ENCODE peak calls at places on chromosomes 4 and X, in five cellular contexts. C is coronary artery, Z is GM12865, Q is left lung, H is colonic mucosa. Y is an unnamed sample.

GRCh38 chrX:44785652-44786051 is 58.2 kb upstream of the DUSP21 start:
- DNase-seq in C (no peak), Z (no peak), Q (no peak), H (no peak), Y (peak)

GRCh38 chr4:118265312-118266144 is 87.3 kb downstream of the PRSS12 start:
- DNase-seq in C (no peak), Z (no peak), Q (peak), H (peak), Y (no peak)

GRCh38 chr4:119204898-119205297 is 7.6 kb upstream of the USP53 start:
- DNase-seq in C (no peak), Z (no peak), Q (no peak), H (no peak), Y (no peak)

GRCh38 chr4:1053080-1053661 is 41.7 kb downstream of the FGFRL1 start:
- DNase-seq in C (peak), Z (no peak), Q (no peak), H (no peak), Y (peak)

GRCh38 chr4:112145326-112145819 is at the start of gene FAM241A:
- DNase-seq in C (peak), Z (peak), Q (peak), H (peak), Y (peak)

GRCh38 chrX:73913580-73913979 is 350.6 kb downstream of the CHIC1 start:
- DNase-seq in C (no peak), Z (no peak), Q (no peak), H (no peak), Y (no peak)

GRCh38 chrX:45449982-45450381 is 249.3 kb upstream of the DIPK2B start:
- DNase-seq in C (no peak), Z (no peak), Q (no peak), H (no peak), Y (peak)

GRCh38 chr4:163335384-163335783 is 3.0 kb upstream of the NPY1R start:
- DNase-seq in C (no peak), Z (no peak), Q (no peak), H (no peak), Y (no peak)

GRCh38 chrX:107683124-107683895 is 55.0 kb downstream of the PRPS1 start:
- DNase-seq in C (no peak), Z (no peak), Q (no peak), H (no peak), Y (no peak)

GRCh38 chrX:76148753-76149152 is 24.1 kb upstream of the PBDC1 start:
- DNase-seq in C (no peak), Z (peak), Q (no peak), H (peak), Y (peak)

GRCh38 chr4:105895609-105896460 is 564 bp downstream of the NPNT start:
- DNase-seq in C (peak), Z (peak), Q (peak), H (peak), Y (peak)

GRCh38 chr4:184267206-184267608 is 49.5 kb upstream of the ENPP6 start:
- DNase-seq in C (no peak), Z (peak), Q (no peak), H (no peak), Y (no peak)

GRCh38 chrX:11664211-11664888 is 1.4 kb downstream of the ARHGAP6 start:
- DNase-seq in C (no peak), Z (peak), Q (no peak), H (no peak), Y (no peak)

GRCh38 chrX:45571453-45571852 is 370.8 kb upstream of the DIPK2B start:
- DNase-seq in C (no peak), Z (no peak), Q (no peak), H (no peak), Y (no peak)

GRCh38 chrX:46727445-46727844 is 31.5 kb downstream of the SLC9A7 start:
- DNase-seq in C (no peak), Z (no peak), Q (no peak), H (no peak), Y (no peak)

GRCh38 chr4:7073526-7074390 is 5.9 kb upstream of the GRPEL1 start:
- DNase-seq in C (no peak), Z (peak), Q (no peak), H (peak), Y (peak)

GRCh38 chrX:120791013-120791643 is 84.5 kb downstream of the CT47B1 start:
- DNase-seq in C (no peak), Z (peak), Q (peak), H (peak), Y (peak)

GRCh38 chr4:181427076-181427475 is 816.1 kb upstream of the TENM3 start:
- DNase-seq in C (no peak), Z (no peak), Q (no peak), H (no peak), Y (no peak)

GRCh38 chrX:147478899-147479298 is 432.8 kb upstream of the FMR1 start:
- DNase-seq in C (no peak), Z (no peak), Q (no peak), H (no peak), Y (no peak)

GRCh38 chr4:48403779-48404178 is 62.5 kb downstream of the SLAIN2 start:
- DNase-seq in C (no peak), Z (no peak), Q (no peak), H (no peak), Y (no peak)

GRCh38 chr4:125891597-125892258 is 577.0 kb downstream of the FAT4 start:
- DNase-seq in C (no peak), Z (no peak), Q (no peak), H (no peak), Y (no peak)

GRCh38 chr4:18041114-18041513 is 19.6 kb upstream of the LCORL start:
- DNase-seq in C (no peak), Z (no peak), Q (no peak), H (no peak), Y (no peak)

GRCh38 chr4:56301181-56302076 is 85.9 kb downstream of the AASDH start:
- DNase-seq in C (peak), Z (peak), Q (peak), H (peak), Y (peak)

GRCh38 chr4:72378901-72379300 is 190.1 kb downstream of the ADAMTS3 start:
- DNase-seq in C (no peak), Z (no peak), Q (no peak), H (no peak), Y (no peak)

GRCh38 chr4:104491396-104491821 is 3.3 kb downstream of the CXXC4 start:
- DNase-seq in C (no peak), Z (peak), Q (peak), H (peak), Y (no peak)

GRCh38 chr4:80153800-80154546 is 43.3 kb upstream of the PRDM8 start:
- DNase-seq in C (no peak), Z (no peak), Q (no peak), H (no peak), Y (peak)

GRCh38 chr4:182694551-182694950 is 222.6 kb downstream of the DCTD start:
- DNase-seq in C (no peak), Z (no peak), Q (no peak), H (no peak), Y (no peak)
- H3K4me3 ChIP-seq in C (no peak), Z (no peak), Q (no peak), H (no peak), Y (no peak)

GRCh38 chrX:115970718-115971117 is 199.8 kb upstream of the AGTR2 start:
- DNase-seq in C (no peak), Z (no peak), Q (no peak), H (no peak), Y (no peak)

GRCh38 chrX:115966920-115967319 is 203.6 kb upstream of the AGTR2 start:
- DNase-seq in C (no peak), Z (no peak), Q (no peak), H (no peak), Y (no peak)

GRCh38 chrX:115972717-115973116 is 197.8 kb upstream of the AGTR2 start:
- DNase-seq in C (no peak), Z (no peak), Q (no peak), H (no peak), Y (no peak)

DNA sequence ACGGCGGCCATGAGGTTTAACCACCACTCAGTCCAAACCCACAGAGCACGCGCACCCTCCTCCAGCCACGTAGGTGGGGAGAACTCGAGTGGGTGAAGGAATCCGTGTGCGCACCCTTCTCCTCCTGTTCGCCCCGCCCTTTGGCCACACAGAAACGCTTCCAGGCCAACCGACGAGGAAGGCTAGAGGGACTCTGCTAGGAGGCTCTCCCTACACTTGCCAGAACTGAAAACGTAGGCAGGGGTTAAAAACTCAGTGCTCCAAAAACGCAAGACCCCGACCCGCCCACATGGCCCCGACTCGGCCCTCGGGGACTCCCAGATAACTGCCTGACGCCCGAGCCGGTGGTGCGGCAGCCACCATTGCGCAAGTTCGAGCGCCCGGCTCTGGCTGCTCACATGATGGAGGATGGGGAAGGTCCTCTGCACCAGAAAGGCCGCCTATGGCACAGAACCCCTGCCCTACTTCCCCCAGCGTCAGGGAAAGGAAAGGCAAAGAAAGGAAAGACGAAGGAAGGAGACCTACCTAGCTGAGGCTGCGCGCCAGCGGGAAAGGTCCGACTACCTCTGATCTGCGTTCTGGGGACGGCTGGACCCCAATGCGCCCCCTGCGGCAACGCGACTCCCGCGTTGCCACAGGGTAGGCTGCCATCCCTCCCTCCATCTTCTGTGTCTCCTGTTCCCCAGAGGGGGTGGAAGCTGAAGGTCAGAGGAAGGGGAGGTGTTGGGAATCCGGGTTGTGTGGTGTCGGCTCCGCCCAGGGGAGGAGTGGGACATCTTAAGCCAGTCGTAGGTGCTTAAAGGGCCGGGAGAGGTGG is 201.9 kb upstream of the AGTR2 start:
- DNase-seq in C (no peak), Z (no peak), Q (no peak), H (peak), Y (peak)
- H3K4me3 ChIP-seq in C (peak), Z (peak), Q (peak), H (peak), Y (peak)

DNA sequence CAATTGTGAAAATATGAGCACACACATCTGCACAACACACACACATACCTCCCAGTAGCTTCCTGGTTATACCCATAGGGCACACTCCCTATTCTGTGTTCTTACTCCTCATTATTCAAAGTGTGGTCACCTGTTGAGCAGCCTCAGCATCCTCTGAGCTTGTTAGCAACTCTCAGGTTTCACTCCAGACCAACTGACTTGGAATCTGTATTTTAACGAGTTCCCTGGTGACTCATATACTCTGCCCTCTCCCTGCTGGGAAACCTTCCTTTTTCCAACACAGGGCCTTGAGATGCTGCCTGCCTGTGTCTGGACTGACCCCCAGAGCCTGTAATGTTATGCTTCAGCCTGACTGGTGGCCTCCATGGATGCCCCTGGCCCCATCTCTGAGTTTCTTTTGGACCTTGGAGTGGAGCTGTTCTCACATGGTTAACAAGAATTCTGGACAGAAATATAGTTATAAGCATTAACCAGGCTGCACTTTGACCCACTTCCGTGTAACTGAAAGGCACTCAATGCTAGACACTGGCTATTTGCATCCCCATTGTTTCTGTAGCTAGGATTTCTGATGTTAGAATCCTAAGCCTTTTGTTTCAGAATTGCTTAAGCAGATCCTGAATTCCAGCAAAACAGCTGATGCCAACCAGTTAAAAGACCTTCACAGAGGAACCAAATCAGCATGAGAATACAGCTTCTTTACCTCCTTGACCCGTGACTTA is 262.6 kb downstream of the STIM2 start:
- DNase-seq in C (no peak), Z (no peak), Q (no peak), H (peak), Y (no peak)
- H3K4me3 ChIP-seq in C (no peak), Z (no peak), Q (no peak), H (no peak), Y (no peak)

GRCh38 chrX:78105944-78106650 is 2.0 kb downstream of the PGK1 start:
- DNase-seq in C (no peak), Z (peak), Q (no peak), H (peak), Y (no peak)

GRCh38 chrX:78109458-78109857 is 5.4 kb downstream of the PGK1 start:
- DNase-seq in C (no peak), Z (no peak), Q (no peak), H (no peak), Y (no peak)

GRCh38 chrX:78104447-78105176 is 564 bp downstream of the PGK1 start:
- DNase-seq in C (peak), Z (peak), Q (peak), H (peak), Y (peak)

GRCh38 chrX:78103656-78104446 is at the start of gene PGK1:
- DNase-seq in C (peak), Z (peak), Q (peak), H (peak), Y (peak)

GRCh38 chrX:78106651-78106986 is 2.6 kb downstream of the PGK1 start:
- DNase-seq in C (no peak), Z (no peak), Q (no peak), H (no peak), Y (no peak)
- H3K4me3 ChIP-seq in C (peak), Z (peak), Q (no peak), H (peak), Y (peak)

GRCh38 chr4:26032142-26032541 is 118.1 kb downstream of the SMIM20 start:
- DNase-seq in C (no peak), Z (no peak), Q (no peak), H (no peak), Y (peak)
- H3K4me3 ChIP-seq in C (no peak), Z (no peak), Q (no peak), H (no peak), Y (no peak)

GRCh38 chrX:30313322-30313721 is 4.1 kb upstream of the NR0B1 start:
- DNase-seq in C (no peak), Z (no peak), Q (no peak), H (no peak), Y (no peak)

GRCh38 chrX:30308263-30309138 is 689 bp downstream of the NR0B1 start:
- DNase-seq in C (no peak), Z (peak), Q (no peak), H (no peak), Y (no peak)

GRCh38 chrX:30310429-30311206 is 1.4 kb upstream of the NR0B1 start:
- DNase-seq in C (no peak), Z (no peak), Q (no peak), H (no peak), Y (no peak)

GRCh38 chrX:30309139-30309571 is at the start of gene NR0B1:
- DNase-seq in C (no peak), Z (no peak), Q (no peak), H (no peak), Y (no peak)

GRCh38 chrX:30312858-30313257 is 3.7 kb upstream of the NR0B1 start:
- DNase-seq in C (no peak), Z (no peak), Q (no peak), H (no peak), Y (no peak)
- H3K4me3 ChIP-seq in C (no peak), Z (no peak), Q (no peak), H (no peak), Y (no peak)

DNA sequence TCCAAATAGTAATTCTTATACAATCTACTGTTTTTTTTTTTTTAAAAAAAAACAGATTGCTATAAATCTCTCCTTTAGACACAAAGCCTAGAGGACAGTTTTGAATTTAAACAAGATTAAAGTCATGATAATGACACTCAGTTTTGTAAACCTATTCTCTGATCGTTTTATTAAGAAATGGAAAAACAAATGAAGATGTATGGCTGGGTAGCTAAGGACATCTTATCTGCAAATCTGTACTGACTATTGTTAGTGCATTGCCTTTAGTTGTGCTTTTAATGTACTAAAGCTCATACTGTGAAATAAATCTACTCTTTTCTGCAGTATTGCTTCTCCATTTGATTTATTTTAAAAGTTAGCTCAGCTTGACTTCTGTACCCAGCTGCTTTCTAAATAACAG is 155.0 kb downstream of the UNC5C start:
- DNase-seq in C (no peak), Z (no peak), Q (no peak), H (no peak), Y (no peak)
- H3K4me3 ChIP-seq in C (no peak), Z (no peak), Q (no peak), H (no peak), Y (no peak)